ENCODE peak calls at places on chromosomes 5 and 9, in six cellular contexts. V, Y, W, P, L and M are unnamed samples.

GRCh38 chr9:104608336-104608735 is 2.9 kb upstream of the OR13C2 start:
- DNase-seq in V (no peak), Y (no peak), W (peak), P (no peak), L (no peak), M (no peak)

GRCh38 chr5:14663734-14664269 is 716 bp upstream of the OTULIN start:
- DNase-seq in V (no peak), Y (no peak), W (no peak), P (no peak), L (no peak), M (no peak)

GRCh38 chr5:42718591-42718990 is 38.0 kb upstream of the CCDC152 start:
- DNase-seq in V (no peak), Y (no peak), W (peak), P (peak), L (no peak), M (no peak)

GRCh38 chr9:4622016-4622415 is 40.1 kb upstream of the PLPP6 start:
- DNase-seq in V (no peak), Y (no peak), W (no peak), P (no peak), L (no peak), M (no peak)

GRCh38 chr9:114850871-114851270 is 45.0 kb upstream of the TNFSF15 start:
- DNase-seq in V (no peak), Y (no peak), W (peak), P (peak), L (no peak), M (no peak)

GRCh38 chr9:135130266-135130976 is 43.0 kb downstream of the OLFM1 start:
- DNase-seq in V (no peak), Y (no peak), W (no peak), P (no peak), L (peak), M (no peak)

GRCh38 chr5:6829150-6829784 is 116.0 kb downstream of the TENT4A start:
- DNase-seq in V (no peak), Y (no peak), W (no peak), P (no peak), L (no peak), M (no peak)

GRCh38 chr9:4334439-4334838 is 34.6 kb upstream of the GLIS3 start:
- DNase-seq in V (no peak), Y (no peak), W (peak), P (peak), L (peak), M (peak)

GRCh38 chr5:3595102-3595961 is at the start of gene IRX1:
- DNase-seq in V (no peak), Y (no peak), W (no peak), P (peak), L (no peak), M (no peak)

GRCh38 chr5:50968296-50969206 is 302.1 kb downstream of the PARP8 start:
- DNase-seq in V (no peak), Y (no peak), W (no peak), P (no peak), L (no peak), M (no peak)

GRCh38 chr5:132215329-132215728 is 12.3 kb downstream of the P4HA2 start:
- DNase-seq in V (peak), Y (peak), W (peak), P (peak), L (peak), M (peak)

GRCh38 chr9:114724741-114725140 is 42.7 kb upstream of the TEX48 start:
- DNase-seq in V (no peak), Y (no peak), W (no peak), P (no peak), L (no peak), M (no peak)

GRCh38 chr5:111238826-111239225 is 14.6 kb downstream of the CAMK4 start:
- DNase-seq in V (no peak), Y (no peak), W (no peak), P (no peak), L (no peak), M (no peak)

GRCh38 chr5:107436276-107436675 is 234.5 kb downstream of the EFNA5 start:
- DNase-seq in V (no peak), Y (no peak), W (no peak), P (no peak), L (no peak), M (no peak)

GRCh38 chr9:16207161-16207560 is 654.3 kb downstream of the CCDC171 start:
- DNase-seq in V (no peak), Y (no peak), W (no peak), P (peak), L (no peak), M (no peak)

GRCh38 chr5:66769839-66770617 is 173.8 kb downstream of the MAST4 start:
- DNase-seq in V (no peak), Y (no peak), W (no peak), P (peak), L (no peak), M (no peak)

GRCh38 chr9:134981001-134981400 is 63.3 kb upstream of the FCN1 start:
- DNase-seq in V (no peak), Y (no peak), W (no peak), P (no peak), L (no peak), M (no peak)

GRCh38 chr5:167940911-167941310 is 350.5 kb upstream of the WWC1 start:
- DNase-seq in V (no peak), Y (no peak), W (no peak), P (no peak), L (no peak), M (no peak)

GRCh38 chr9:73050062-73050814 is 97.4 kb upstream of the ALDH1A1 start:
- DNase-seq in V (no peak), Y (no peak), W (no peak), P (peak), L (no peak), M (no peak)
- TF ChIP-seq CTCF in V (no peak), Y (no peak), W (no peak), P (peak), L (no peak), M (no peak)

DNA sequence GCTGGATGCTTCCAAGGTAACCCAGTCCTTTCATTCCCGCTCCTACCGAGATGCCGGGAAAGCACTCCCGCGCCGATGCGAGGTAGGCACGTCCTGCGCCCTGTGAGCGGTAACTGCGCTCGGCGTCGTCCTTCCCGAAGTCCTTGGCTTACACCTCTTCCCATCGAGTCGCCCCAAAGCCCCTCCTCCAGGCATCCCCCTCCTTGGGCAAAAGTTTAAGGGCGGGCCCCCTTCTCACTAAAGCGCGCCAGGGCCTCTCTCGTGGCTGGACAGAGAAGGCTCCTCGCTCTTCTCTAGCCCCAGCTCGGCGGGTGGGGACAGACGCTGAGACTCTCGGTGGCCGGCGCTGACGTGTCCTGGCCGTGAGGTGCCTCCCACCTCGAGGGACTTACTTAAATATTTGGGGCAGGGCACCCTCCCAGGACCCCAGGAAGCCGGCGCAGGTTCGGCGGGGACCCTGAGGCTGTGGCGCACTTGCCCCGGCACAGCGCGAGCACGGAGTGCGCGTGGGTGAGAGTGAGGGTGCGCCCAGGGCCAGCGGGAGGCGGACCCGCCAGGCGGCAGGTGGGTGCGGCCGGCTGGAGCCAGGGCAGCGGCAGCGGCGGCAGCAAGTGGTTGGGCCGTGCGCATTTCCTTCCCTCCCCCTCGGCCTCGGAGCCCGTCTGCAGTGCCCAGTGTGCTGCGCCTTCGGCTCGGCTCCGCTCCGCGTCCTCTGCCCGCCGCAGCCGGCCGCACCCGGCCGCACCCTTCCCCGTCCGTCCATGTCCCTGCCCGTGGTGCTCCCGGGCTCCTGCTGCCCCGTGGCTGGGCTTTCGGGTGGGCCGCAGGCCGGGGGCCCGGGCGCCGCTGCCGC is at the start of gene ENTREP1:
- DNase-seq in V (peak), Y (no peak), W (peak), P (peak), L (peak), M (peak)
- H3K4me3 ChIP-seq in V (peak), Y (peak), W (peak), P (peak), L (peak), M (peak)

GRCh38 chr5:127029513-127030258 is 672 bp downstream of the MARCHF3 start:
- DNase-seq in V (peak), Y (no peak), W (peak), P (peak), L (peak), M (peak)
- TF ChIP-seq CTCF in V (peak), Y (peak), W (peak), P (peak), L (peak), M (peak)

DNA sequence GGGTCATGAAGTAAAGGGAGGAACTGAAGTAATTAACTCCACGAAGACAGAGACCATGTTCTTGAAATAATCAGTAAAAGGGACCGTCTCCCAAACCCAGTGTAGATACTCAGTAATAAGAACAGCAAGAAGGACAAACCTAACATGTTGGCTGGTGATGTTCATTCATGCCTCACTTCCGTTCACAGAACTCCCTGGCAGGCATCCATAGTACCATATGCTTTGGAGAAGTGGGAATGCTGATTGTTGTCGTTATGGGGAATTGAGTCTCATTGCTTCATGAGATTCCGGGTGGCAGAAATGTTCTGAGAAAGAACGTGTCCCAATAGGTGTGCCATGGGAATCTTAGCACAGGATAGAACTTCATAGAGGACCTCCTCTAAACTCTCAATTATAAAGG is 452.3 kb downstream of the ZSWIM6 start:
- DNase-seq in V (no peak), Y (no peak), W (no peak), P (no peak), L (no peak), M (no peak)
- H3K4me3 ChIP-seq in V (no peak), Y (no peak), W (no peak), P (no peak), L (no peak), M (no peak)

GRCh38 chr5:151577566-151577965 is 13.6 kb downstream of the FAT2 start:
- DNase-seq in V (no peak), Y (no peak), W (no peak), P (no peak), L (no peak), M (no peak)
- TF ChIP-seq CTCF in V (no peak), Y (no peak), W (no peak), P (no peak), L (no peak), M (no peak)

DNA sequence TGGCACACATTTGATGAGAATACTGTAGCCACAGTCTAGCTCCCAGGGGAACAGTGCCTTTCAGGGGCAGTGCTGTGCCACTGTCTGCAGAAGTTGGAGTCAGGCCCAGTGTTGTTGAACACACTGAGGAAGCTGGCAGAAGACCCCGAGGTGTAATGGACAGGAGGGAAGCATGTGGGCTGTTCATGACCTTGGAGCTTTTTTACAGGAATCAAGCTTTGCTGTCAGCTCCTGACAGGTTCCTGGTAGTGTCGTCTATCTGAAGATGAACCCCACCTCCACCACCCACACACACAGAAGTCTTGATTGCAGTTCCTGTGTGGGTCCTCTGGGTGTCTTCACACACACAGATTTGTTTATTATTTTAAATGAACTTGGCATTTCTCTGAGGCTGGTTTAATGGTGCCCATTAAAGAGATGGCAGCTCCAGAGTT is 40.3 kb upstream of the TNFAIP8 start:
- DNase-seq in V (no peak), Y (no peak), W (peak), P (no peak), L (peak), M (no peak)
- H3K4me3 ChIP-seq in V (no peak), Y (no peak), W (no peak), P (no peak), L (no peak), M (no peak)

DNA sequence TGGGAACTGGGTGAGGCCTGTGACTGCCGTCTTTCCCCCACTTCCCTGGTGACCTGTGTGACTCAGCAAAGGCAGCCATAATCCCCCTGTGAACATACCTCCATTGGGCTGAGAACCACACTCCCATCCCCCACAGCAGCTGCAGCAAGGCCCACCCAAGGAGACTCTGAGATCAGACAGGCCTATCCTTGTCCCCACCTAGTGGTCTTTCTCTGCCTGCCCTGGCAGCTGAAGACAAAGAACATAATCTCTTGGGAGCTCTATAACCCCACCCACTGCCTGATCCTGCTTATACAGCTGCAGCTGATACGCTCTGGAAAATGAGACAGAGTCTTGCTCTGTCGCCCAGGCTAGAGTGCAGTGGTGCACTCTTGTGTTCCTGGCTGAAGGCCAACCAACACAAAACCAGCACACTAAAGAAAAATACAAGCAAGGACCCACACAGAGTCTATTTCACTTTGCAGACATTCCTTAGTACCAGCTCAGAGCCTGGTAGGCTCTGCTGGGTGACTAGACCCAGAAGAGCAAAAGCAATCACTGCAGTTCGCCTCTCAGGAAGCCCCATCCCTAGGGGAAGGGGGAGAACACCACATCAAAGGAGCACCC is 106.7 kb downstream of the MCTP1 start:
- DNase-seq in V (no peak), Y (no peak), W (peak), P (peak), L (no peak), M (no peak)
- TF ChIP-seq CTCF in V (no peak), Y (peak), W (peak), P (peak), L (no peak), M (no peak)

GRCh38 chr5:76819851-76820280 is 1.0 kb downstream of the F2RL1 start:
- DNase-seq in V (no peak), Y (no peak), W (no peak), P (no peak), L (peak), M (peak)
- H3K4me3 ChIP-seq in V (peak), Y (peak), W (peak), P (peak), L (peak), M (peak)

GRCh38 chr5:138083702-138084101 is at the start of gene WNT8A:
- DNase-seq in V (no peak), Y (no peak), W (no peak), P (no peak), L (no peak), M (no peak)

GRCh38 chr5:138077064-138077696 is 6.7 kb upstream of the WNT8A start:
- DNase-seq in V (peak), Y (peak), W (peak), P (peak), L (peak), M (peak)

GRCh38 chr5:138078006-138078643 is 5.7 kb upstream of the WNT8A start:
- DNase-seq in V (no peak), Y (no peak), W (no peak), P (no peak), L (no peak), M (no peak)

GRCh38 chr5:138082033-138082432 is 1.8 kb upstream of the WNT8A start:
- DNase-seq in V (no peak), Y (no peak), W (no peak), P (no peak), L (no peak), M (no peak)
- TF ChIP-seq CTCF in V (no peak), Y (no peak), W (no peak), P (no peak), L (no peak), M (no peak)